ENCODE peak calls at places on chromosomes 1 and 21, in ten cellular contexts. S is fibroblast of lung; O is NCI-H1092; E is choroid plexus epithelial cell; G is stimulated activated CD8-positive, alpha-beta memory T cell treated with anti-CD3 and anti-CD28 coated beads, Interleukin-4, amount 100 ng/mL, for 1 hour; Q is stimulated activated CD4-positive, alpha-beta T cell treated with anti-CD3 and anti-CD28 coated beads, Interleukin-4, amount 100 ng/mL, for 1 hour; J is HTR-8/SVneo; X is C1 segment of cervical spinal cord; U is T follicular helper cell; D is NCI-H2029 treated with DMSO at 0.1 percent for 48 hours. K is an unnamed sample.

GRCh38 chr1:65265296-65266271 is 43.8 kb upstream of the DNAJC6 start:
- DNase-seq in U (peak), D (peak), O (peak), S (peak), E (peak), Q (peak), G (no peak), X (peak), J (no peak), K (no peak)

GRCh38 chr1:7255303-7256058 is 470.2 kb downstream of the CAMTA1 start:
- DNase-seq in U (no peak), S (peak), E (peak), O (no peak), D (no peak), G (no peak), J (no peak), Q (no peak), X (no peak), K (peak)

GRCh38 chr1:71414229-71414628 is 333.4 kb upstream of the ZRANB2 start:
- DNase-seq in S (no peak), U (no peak), X (no peak), E (no peak), O (no peak), Q (no peak), G (no peak), J (no peak), D (peak), K (no peak)

GRCh38 chr1:67674260-67675011 is 10.6 kb upstream of the GADD45A start:
- DNase-seq in S (peak), U (peak), E (no peak), J (no peak), G (no peak), O (peak), Q (no peak), D (peak), X (no peak), K (peak)

GRCh38 chr1:30756545-30757195 is 904 bp downstream of the LAPTM5 start:
- DNase-seq in G (no peak), J (peak), E (peak), S (peak), X (peak), Q (peak), O (no peak), D (no peak), U (peak), K (peak)

GRCh38 chr1:198657550-198658064 is 18.8 kb downstream of the PTPRC start:
- DNase-seq in O (no peak), J (peak), G (no peak), X (no peak), D (no peak), Q (no peak), U (no peak), E (peak), S (peak), K (peak)

GRCh38 chr1:226995064-226995965 is 55.2 kb downstream of the COQ8A start:
- DNase-seq in D (no peak), J (no peak), O (no peak), X (no peak), U (no peak), G (no peak), S (no peak), Q (no peak), E (no peak), K (no peak)

GRCh38 chr21:42775891-42776290 is 103.4 kb downstream of the WDR4 start:
- DNase-seq in D (no peak), Q (no peak), E (no peak), S (no peak), O (no peak), G (no peak), U (no peak), J (no peak), X (no peak), K (no peak)

GRCh38 chr1:41502912-41503311 is 18.4 kb upstream of the EDN2 start:
- DNase-seq in J (no peak), X (no peak), Q (no peak), S (peak), G (no peak), O (no peak), U (no peak), D (no peak), E (no peak), K (no peak)

GRCh38 chr21:42414553-42414927 is 10.8 kb downstream of the UBASH3A start:
- DNase-seq in O (no peak), J (no peak), G (no peak), Q (no peak), U (no peak), E (no peak), X (no peak), D (no peak), S (no peak), K (no peak)

GRCh38 chr1:203286161-203286984 is 18.9 kb upstream of the BTG2 start:
- DNase-seq in U (no peak), S (no peak), J (no peak), Q (no peak), X (peak), G (no peak), E (no peak), D (no peak), O (no peak), K (no peak)

GRCh38 chr21:36535618-36536241 is 55.8 kb upstream of the CLDN14 start:
- DNase-seq in Q (no peak), G (no peak), D (no peak), X (no peak), S (no peak), E (no peak), J (no peak), U (no peak), O (no peak), K (no peak)

GRCh38 chr1:182337736-182338571 is 53.6 kb downstream of the GLUL start:
- DNase-seq in S (no peak), Q (no peak), X (no peak), O (peak), G (no peak), J (no peak), U (no peak), E (no peak), D (peak), K (no peak)

K was measured in HFF-Myc.